ENCODE peak calls at places on chromosomes 12 and 14, in six cellular contexts. S is fibroblast of pulmonary artery, I is IMR-90, U is ovary, Y is stomach, N is coronary artery. Q is an unnamed sample.

GRCh38 chr12:112936927-112937326 is 1.3 kb upstream of the OAS3 start:
- DNase-seq in S (no peak), I (no peak), U (no peak), N (no peak), Y (no peak), Q (peak)

GRCh38 chr12:46371718-46372130 is 849 bp downstream of the SLC38A2 start:
- DNase-seq in N (peak), Y (peak), U (peak), S (peak), I (peak), Q (peak)

GRCh38 chr14:55802986-55803431 is 223.0 kb downstream of the KTN1 start:
- DNase-seq in U (no peak), Y (no peak), I (peak), N (no peak), S (peak), Q (peak)

GRCh38 chr12:109953656-109954055 is 42.5 kb downstream of the GIT2 start:
- DNase-seq in N (no peak), Y (no peak), I (no peak), U (no peak), S (no peak), Q (no peak)

GRCh38 chr12:110165540-110166159 is 41.5 kb downstream of the IFT81 start:
- DNase-seq in N (no peak), S (no peak), I (no peak), Y (no peak), U (no peak), Q (peak)

GRCh38 chr12:27787559-27787958 is 7.5 kb upstream of the MANSC4 start:
- DNase-seq in Y (no peak), U (no peak), I (peak), S (no peak), N (no peak), Q (peak)

GRCh38 chr14:103008768-103009342 is 48.5 kb downstream of the CDC42BPB start:
- DNase-seq in S (peak), Y (peak), I (peak), U (no peak), N (no peak), Q (peak)

GRCh38 chr12:101001669-101002068 is 207.1 kb downstream of the ANO4 start:
- DNase-seq in Y (no peak), N (no peak), S (no peak), I (no peak), U (no peak), Q (no peak)

GRCh38 chr14:75961662-75962061 is 20.1 kb downstream of the TGFB3 start:
- DNase-seq in I (no peak), U (no peak), N (no peak), Y (no peak), S (no peak), Q (no peak)

GRCh38 chr12:53195516-53196420 is 11.3 kb downstream of the ITGB7 start:
- DNase-seq in S (no peak), N (no peak), I (no peak), Y (no peak), U (no peak), Q (no peak)

GRCh38 chr12:15522574-15523187 is 200.4 kb downstream of the PTPRO start:
- DNase-seq in S (peak), I (peak), N (no peak), Y (no peak), U (no peak), Q (peak)

DNA sequence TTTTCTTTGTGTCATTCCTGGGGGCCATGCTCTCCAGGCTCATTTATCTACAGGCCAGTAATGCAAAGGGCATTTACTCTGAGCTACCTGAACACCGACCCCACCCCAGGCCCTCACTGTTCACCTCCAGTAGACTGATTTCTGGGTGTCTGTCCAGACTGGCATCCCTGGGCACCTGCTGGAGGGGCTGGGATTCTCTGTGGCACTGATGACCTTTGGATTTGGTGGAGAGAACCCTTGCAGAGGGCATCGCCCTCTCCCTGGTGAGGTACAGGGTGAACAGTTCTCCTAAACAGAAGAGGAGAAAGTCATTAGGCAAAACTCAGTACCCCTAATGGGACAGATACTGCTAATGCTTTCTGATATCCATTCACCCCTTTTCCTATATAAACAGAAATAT is 27.1 kb upstream of the RIMBP2 start:
- DNase-seq in N (no peak), Y (no peak), U (no peak), I (no peak), S (no peak), Q (no peak)
- H3K4me3 ChIP-seq in N (no peak), Y (no peak), U (no peak), I (no peak), S (no peak), Q (no peak)

GRCh38 chr14:89407856-89408255 is 9.2 kb downstream of the FOXN3 start:
- DNase-seq in I (peak), Y (no peak), N (no peak), S (peak), U (no peak), Q (peak)

GRCh38 chr14:89409961-89410360 is 7.1 kb downstream of the FOXN3 start:
- DNase-seq in S (no peak), I (no peak), U (no peak), N (no peak), Y (no peak), Q (no peak)

GRCh38 chr14:89411976-89412375 is 5.1 kb downstream of the FOXN3 start:
- DNase-seq in N (no peak), Y (no peak), S (no peak), U (no peak), I (no peak), Q (no peak)

GRCh38 chr14:89406941-89407340 is 10.1 kb downstream of the FOXN3 start:
- DNase-seq in I (no peak), Y (no peak), U (no peak), N (no peak), S (peak), Q (no peak)

DNA sequence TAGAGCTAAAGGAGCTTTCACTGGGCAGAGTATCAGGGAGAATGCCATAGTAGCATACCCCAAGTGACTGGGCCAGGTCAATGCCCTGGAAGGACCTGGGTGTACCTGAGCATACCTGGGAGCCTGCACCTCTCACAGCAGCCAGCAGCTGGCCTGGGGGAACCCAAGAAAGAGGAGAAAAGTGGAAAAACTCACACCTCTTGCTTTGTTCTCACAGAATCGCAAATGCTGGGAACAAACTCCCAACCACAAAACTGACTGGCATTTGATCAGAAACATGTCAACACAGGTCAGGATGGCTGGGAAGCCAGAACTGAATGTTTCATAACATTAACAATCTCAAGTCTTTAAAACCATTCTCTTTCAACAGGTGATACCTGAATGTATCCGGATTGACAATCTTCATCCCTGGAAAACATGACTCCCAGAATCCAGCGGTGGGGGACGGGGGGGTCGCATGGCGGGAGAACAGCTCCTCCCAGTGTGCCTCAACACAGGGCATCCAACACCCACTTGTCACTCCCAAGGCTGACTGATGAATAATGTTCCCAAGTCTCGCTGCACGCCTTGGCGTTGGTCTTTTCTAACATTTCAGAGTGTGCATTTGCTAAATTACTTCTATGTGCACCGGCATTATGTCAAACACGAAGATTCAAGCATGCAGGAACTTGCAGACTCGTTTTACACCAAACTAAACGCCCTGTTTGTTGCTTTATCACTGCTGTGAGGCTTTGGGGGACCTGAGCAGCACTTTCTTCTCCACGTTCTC is 7.9 kb downstream of the FOXN3 start:
- DNase-seq in S (no peak), N (no peak), Y (no peak), U (no peak), I (no peak), Q (peak)
- H3K4me3 ChIP-seq in S (no peak), N (peak), Y (no peak), U (no peak), I (no peak), Q (no peak)

GRCh38 chr12:11815397-11815796 is 165.9 kb downstream of the ETV6 start:
- DNase-seq in U (no peak), I (no peak), Y (no peak), S (no peak), N (no peak), Q (no peak)

GRCh38 chr12:11810962-11811361 is 161.5 kb downstream of the ETV6 start:
- DNase-seq in I (no peak), S (no peak), U (no peak), Y (no peak), N (no peak), Q (no peak)

GRCh38 chr12:11814362-11814761 is 164.9 kb downstream of the ETV6 start:
- DNase-seq in U (no peak), S (peak), Y (no peak), I (peak), N (no peak), Q (peak)

GRCh38 chr12:11812558-11813421 is 163.3 kb downstream of the ETV6 start:
- DNase-seq in I (peak), U (no peak), Y (no peak), S (peak), N (no peak), Q (peak)

GRCh38 chr12:11813422-11813813 is 163.9 kb downstream of the ETV6 start:
- DNase-seq in S (no peak), I (no peak), Y (no peak), U (no peak), N (no peak), Q (peak)
- H3K4me3 ChIP-seq in S (no peak), I (no peak), Y (no peak), U (peak), N (peak), Q (no peak)

GRCh38 chr14:101626331-101626730 is 65.0 kb downstream of the DIO3 start:
- DNase-seq in N (no peak), U (no peak), I (no peak), S (no peak), Y (no peak), Q (no peak)

GRCh38 chr14:101628975-101629374 is 67.7 kb downstream of the DIO3 start:
- DNase-seq in Y (no peak), S (no peak), I (no peak), N (no peak), U (no peak), Q (no peak)

GRCh38 chr14:101628471-101628966 is 67.2 kb downstream of the DIO3 start:
- DNase-seq in U (peak), S (peak), N (no peak), Y (peak), I (peak), Q (peak)

GRCh38 chr14:101625336-101626097 is 64.2 kb downstream of the DIO3 start:
- DNase-seq in Y (no peak), S (no peak), U (no peak), I (no peak), N (no peak), Q (no peak)

GRCh38 chr14:101627913-101628257 is 66.6 kb downstream of the DIO3 start:
- DNase-seq in N (no peak), S (no peak), Y (peak), I (no peak), U (no peak), Q (no peak)
- H3K4me3 ChIP-seq in N (no peak), S (no peak), Y (no peak), I (no peak), U (no peak), Q (no peak)

DNA sequence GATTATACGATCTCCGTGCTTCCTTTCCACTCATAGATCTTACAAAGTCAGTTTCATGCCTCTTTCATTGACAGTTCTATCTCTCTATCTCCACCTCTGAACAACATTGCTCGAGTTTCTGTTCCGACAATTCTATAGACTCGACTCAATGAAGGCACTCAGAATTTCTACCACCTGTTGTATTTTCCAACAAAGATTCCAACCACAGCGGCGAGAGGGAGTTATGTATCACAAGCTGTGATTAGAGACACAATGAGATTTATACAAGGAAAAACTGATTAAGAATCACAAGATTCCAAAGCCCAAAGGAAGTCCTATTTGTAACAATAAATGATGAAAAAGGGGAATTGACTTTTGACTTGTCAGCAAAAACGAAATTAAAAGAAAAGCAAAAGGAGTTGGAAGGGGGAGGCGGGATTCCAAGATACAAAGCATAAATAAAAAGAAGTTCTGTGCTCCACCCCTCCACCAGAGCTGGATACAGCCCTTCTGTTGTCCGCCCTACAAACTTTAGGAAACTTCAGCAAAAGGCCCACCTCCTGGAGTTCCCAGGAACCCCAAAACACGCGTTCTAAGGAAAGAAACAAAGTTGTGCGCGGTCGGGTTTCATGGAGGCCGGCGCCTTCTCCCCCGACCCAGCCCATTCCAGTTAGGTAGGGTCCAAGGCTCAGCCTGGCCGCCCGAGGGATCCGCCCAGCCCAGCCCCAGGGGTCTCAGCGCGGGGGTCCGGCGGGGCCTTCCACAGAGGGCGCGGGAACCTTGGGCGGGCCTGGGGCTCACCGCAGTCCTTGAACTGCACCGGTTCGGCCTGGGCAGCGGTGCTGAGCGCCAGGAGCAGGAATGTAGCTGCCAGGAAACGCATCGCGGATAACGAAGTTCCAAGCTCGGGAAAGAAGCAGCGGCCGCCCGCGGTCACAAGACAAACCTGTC is at the start of gene NPC2:
- DNase-seq in U (no peak), S (no peak), I (no peak), Y (no peak), N (no peak), Q (peak)
- H3K4me3 ChIP-seq in U (peak), S (peak), I (peak), Y (peak), N (peak), Q (peak)

GRCh38 chr12:132471011-132471857 is 18.7 kb upstream of the FBRSL1 start:
- DNase-seq in Y (peak), I (no peak), S (no peak), N (no peak), U (no peak), Q (no peak)
- H3K4me3 ChIP-seq in Y (no peak), I (no peak), S (no peak), N (no peak), U (no peak), Q (no peak)

DNA sequence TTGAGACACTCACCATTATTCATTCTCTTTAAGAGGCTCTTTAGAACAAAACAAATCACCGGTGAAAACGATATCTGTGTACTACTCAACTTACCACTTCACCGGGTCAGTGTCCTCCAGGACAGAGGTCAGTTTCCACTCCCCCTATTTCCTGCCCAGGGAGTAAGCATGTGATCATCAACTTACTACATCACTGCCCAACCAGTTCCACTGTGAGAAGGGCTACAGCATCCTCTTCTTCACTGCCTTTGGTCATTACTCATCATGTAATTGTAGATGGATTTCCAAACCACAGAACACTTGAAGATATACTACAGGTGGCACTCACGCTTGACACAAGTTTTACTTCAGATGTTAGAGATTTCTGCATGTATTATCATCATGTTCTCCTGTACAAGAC is 5.7 kb downstream of the TMCC3 start:
- DNase-seq in U (no peak), Y (no peak), I (peak), N (no peak), S (peak), Q (peak)
- H3K4me3 ChIP-seq in U (no peak), Y (no peak), I (no peak), N (no peak), S (no peak), Q (peak)

GRCh38 chr14:85528080-85528881 is 1.7 kb upstream of the FLRT2 start:
- DNase-seq in N (no peak), U (peak), Y (peak), S (peak), I (peak), Q (peak)
- H3K4me3 ChIP-seq in N (peak), U (peak), Y (peak), S (peak), I (peak), Q (peak)

GRCh38 chr12:89019439-89020120 is 332.7 kb downstream of the DUSP6 start:
- DNase-seq in I (peak), S (peak), Y (peak), U (peak), N (peak), Q (peak)
- H3K4me3 ChIP-seq in I (peak), S (peak), Y (no peak), U (peak), N (peak), Q (peak)